ENCODE peak calls at places on chromosomes 12 and 14, in seven cellular contexts. Z is hepatic stellate cell; N is stimulated activated CD4-positive, alpha-beta T cell treated with anti-CD3 and anti-CD28 coated beads, Interleukin-2, amount 100 ng/mL, for 48 hours; X is psoas muscle; L is H54; S is T1000; H is GOT3. W is an unnamed sample.

GRCh38 chr12:99498756-99499155 is 148.8 kb upstream of the GARIN6 start:
- DNase-seq in S (no peak), N (no peak), X (no peak), Z (no peak), H (no peak), L (peak), W (no peak)

GRCh38 chr14:76768201-76768656 is 7.0 kb downstream of the VASH1 start:
- DNase-seq in X (peak), H (no peak), S (no peak), L (no peak), Z (no peak), N (peak), W (peak)

GRCh38 chr12:110126557-110126956 is 2.4 kb downstream of the IFT81 start:
- DNase-seq in Z (no peak), L (no peak), H (no peak), S (no peak), N (no peak), X (no peak), W (no peak)

GRCh38 chr12:51686727-51687126 is 95.7 kb downstream of the SCN8A start:
- DNase-seq in N (no peak), Z (no peak), H (no peak), S (no peak), L (no peak), X (no peak), W (no peak)

GRCh38 chr14:93824076-93824475 is 35.8 kb upstream of the PRIMA1 start:
- DNase-seq in H (no peak), X (no peak), Z (no peak), S (no peak), L (no peak), N (no peak), W (no peak)

GRCh38 chr12:62731378-62731710 is 203.6 kb downstream of the PPM1H start:
- DNase-seq in S (no peak), Z (no peak), L (no peak), N (no peak), H (no peak), X (no peak), W (no peak)

GRCh38 chr14:79419571-79420327 is 791.6 kb downstream of the DIO2 start:
- DNase-seq in H (no peak), L (no peak), X (no peak), N (no peak), S (no peak), Z (no peak), W (no peak)

GRCh38 chr14:54173782-54174181 is 217.2 kb upstream of the BMP4 start:
- DNase-seq in X (no peak), H (no peak), S (no peak), N (no peak), L (no peak), Z (no peak), W (no peak)

GRCh38 chr12:18907793-18908580 is 170.1 kb downstream of the CAPZA3 start:
- DNase-seq in X (peak), H (no peak), S (no peak), Z (no peak), N (no peak), L (no peak), W (peak)

GRCh38 chr14:54322668-54323380 is 74.0 kb upstream of the CDKN3 start:
- DNase-seq in N (no peak), L (no peak), S (no peak), X (no peak), Z (no peak), H (no peak), W (peak)

GRCh38 chr12:31206038-31206670 is 119.8 kb downstream of the SINHCAF start:
- DNase-seq in S (no peak), L (no peak), X (no peak), Z (no peak), N (no peak), H (no peak), W (no peak)

GRCh38 chr12:102534899-102535298 is 54.5 kb upstream of the IGF1 start:
- DNase-seq in N (no peak), S (no peak), H (no peak), Z (no peak), X (no peak), L (no peak), W (no peak)

GRCh38 chr12:68158427-68158826 is 1.1 kb downstream of the IFNG start:
- DNase-seq in S (no peak), L (peak), H (no peak), N (no peak), Z (no peak), X (no peak), W (no peak)

GRCh38 chr14:64540208-64541202 is at the start of gene HSPA2:
- DNase-seq in N (peak), H (peak), L (no peak), X (peak), Z (peak), S (peak), W (peak)

GRCh38 chr12:132083731-132084641 is 60.1 kb downstream of the DDX51 start:
- DNase-seq in H (peak), S (peak), L (peak), N (peak), Z (peak), X (peak), W (peak)

GRCh38 chr12:49578471-49579112 is 10.7 kb upstream of the MCRS1 start:
- DNase-seq in Z (no peak), S (no peak), X (peak), L (no peak), N (no peak), H (no peak), W (no peak)

GRCh38 chr12:18281941-18282340 is 20.6 kb downstream of the PIK3C2G start:
- DNase-seq in N (no peak), L (no peak), S (no peak), Z (no peak), X (no peak), H (no peak), W (no peak)

GRCh38 chr12:72346331-72346944 is 74.3 kb downstream of the TRHDE start:
- DNase-seq in Z (peak), X (no peak), L (peak), S (peak), H (no peak), N (peak), W (peak)

GRCh38 chr12:79420146-79420618 is 270.6 kb downstream of the PAWR start:
- DNase-seq in H (no peak), X (no peak), L (no peak), N (no peak), S (no peak), Z (no peak), W (no peak)

GRCh38 chr14:34172477-34173368 is 221.8 kb upstream of the EGLN3 start:
- DNase-seq in Z (no peak), X (peak), L (no peak), H (no peak), N (no peak), S (no peak), W (no peak)

GRCh38 chr12:122868471-122869177 is 27.3 kb downstream of the VPS37B start:
- DNase-seq in X (no peak), N (no peak), S (no peak), Z (no peak), H (no peak), L (no peak), W (no peak)

GRCh38 chr14:52039124-52039815 is 29.6 kb downstream of the NID2 start:
- DNase-seq in S (no peak), L (no peak), H (no peak), Z (no peak), X (no peak), N (no peak), W (no peak)

GRCh38 chr12:49622501-49623141 is 740 bp upstream of the PRPF40B start:
- DNase-seq in N (peak), H (peak), L (no peak), S (peak), Z (peak), X (no peak), W (peak)

W was measured in right cardiac atrium.